ENCODE peak calls at places on chromosomes 2 and 18, in four cellular contexts. H, Z, B and M are unnamed samples.
A peak's percentile ranks its signal among the peaks of the same experiment; 100 is the strongest.

GRCh38 chr2:135745545-135745944 is 3.9 kb downstream of the UBXN4 start:
- DNase-seq in Z (no peak), B (no peak), H (no peak), M (peak; percentile 30)

GRCh38 chr2:206154197-206154596 is 5.0 kb downstream of the NDUFS1 start:
- DNase-seq in B (no peak), Z (no peak), H (peak; percentile 11), M (peak; percentile 74)

GRCh38 chr18:55165399-55166125 is 206.3 kb upstream of the CCDC68 start:
- DNase-seq in B (no peak), H (no peak), Z (no peak), M (no peak)

GRCh38 chr18:46916551-46917107 is 678 bp downstream of the PIAS2 start:
- DNase-seq in H (no peak), B (no peak), Z (no peak), M (peak; percentile 36)

GRCh38 chr2:218282173-218282991 is 9.9 kb downstream of the TMBIM1 start:
- DNase-seq in H (peak; percentile 14), Z (peak; percentile 77), B (peak; percentile 96), M (no peak)

GRCh38 chr2:3282056-3282998 is 95.3 kb downstream of the EIPR1 start:
- DNase-seq in H (no peak), Z (no peak), B (no peak), M (peak; percentile 80)

GRCh38 chr2:63875143-63875542 is 33.4 kb downstream of the UGP2 start:
- DNase-seq in B (no peak), Z (no peak), H (no peak), M (no peak)

GRCh38 chr2:14642499-14642898 is 10.0 kb downstream of the LRATD1 start:
- DNase-seq in B (no peak), H (peak; percentile 54), Z (no peak), M (no peak)

GRCh38 chr2:124778076-124778475 is 753.0 kb downstream of the CNTNAP5 start:
- DNase-seq in H (no peak), B (no peak), Z (no peak), M (no peak)

GRCh38 chr2:234983011-234983726 is 31.4 kb downstream of the SH3BP4 start:
- DNase-seq in Z (no peak), B (no peak), H (no peak), M (no peak)

GRCh38 chr18:23495723-23496440 is 7.4 kb upstream of the RMC1 start:
- DNase-seq in H (no peak), B (no peak), Z (no peak), M (no peak)

GRCh38 chr2:12897181-12897580 is 180.4 kb downstream of the TRIB2 start:
- DNase-seq in B (no peak), Z (no peak), H (no peak), M (no peak)

GRCh38 chr18:77140439-77141109 is 8.0 kb upstream of the MBP start:
- DNase-seq in B (no peak), H (no peak), Z (peak; percentile 69), M (no peak)

GRCh38 chr2:176553685-176554106 is 284.5 kb downstream of the MTX2 start:
- DNase-seq in Z (peak; percentile 66), B (peak; percentile 77), H (peak; percentile 54), M (peak; percentile 94)

GRCh38 chr2:18545384-18545783 is 15.1 kb downstream of the RDH14 start:
- DNase-seq in Z (no peak), B (no peak), H (no peak), M (no peak)

GRCh38 chr2:36965751-36966369 is 476 bp downstream of the STRN start:
- DNase-seq in H (peak; percentile 92), B (peak; percentile 55), Z (peak; percentile 62), M (peak; percentile 30)

GRCh38 chr2:29130295-29130694 is 15.1 kb downstream of the CLIP4 start:
- DNase-seq in B (no peak), H (peak; percentile 17), Z (no peak), M (peak; percentile 43)

GRCh38 chr2:7022486-7022885 is 105.3 kb downstream of the RNF144A start:
- DNase-seq in B (no peak), H (no peak), Z (no peak), M (no peak)

GRCh38 chr2:8609357-8609804 is 72.5 kb upstream of the ID2 start:
- DNase-seq in Z (peak; percentile 18), H (peak; percentile 32), B (no peak), M (no peak)

GRCh38 chr2:202687276-202687675 is 52.5 kb downstream of the FAM117B start:
- DNase-seq in B (no peak), H (no peak), Z (no peak), M (no peak)

GRCh38 chr2:121886059-121886458 is 130.6 kb downstream of the TSN start:
- DNase-seq in B (no peak), Z (no peak), H (no peak), M (no peak)

GRCh38 chr2:36287363-36288275 is 68.0 kb upstream of the CRIM1 start:
- DNase-seq in B (no peak), Z (no peak), H (no peak), M (no peak)

GRCh38 chr2:238165288-238165921 is 6.6 kb downstream of the ERFE start:
- DNase-seq in B (peak; percentile 67), H (no peak), Z (no peak), M (no peak)

GRCh38 chr2:234725528-234726264 is 226.1 kb upstream of the SH3BP4 start:
- DNase-seq in H (no peak), Z (no peak), B (no peak), M (no peak)

GRCh38 chr2:56001992-56002391 is 78.4 kb upstream of the EFEMP1 start:
- DNase-seq in H (no peak), B (no peak), Z (no peak), M (no peak)

GRCh38 chr2:64742678-64743077 is 89.0 kb upstream of the SERTAD2 start:
- DNase-seq in B (no peak), Z (no peak), H (no peak), M (no peak)

GRCh38 chr2:215870088-215870490 is 143.3 kb downstream of the MREG start:
- DNase-seq in Z (no peak), H (no peak), B (no peak), M (peak; percentile 49)

GRCh38 chr2:185245806-185246205 is 492.8 kb upstream of the FSIP2 start:
- DNase-seq in Z (no peak), B (no peak), H (peak; percentile 28), M (peak; percentile 9)

GRCh38 chr18:34947711-34948125 is 93.5 kb upstream of the MAPRE2 start:
- DNase-seq in Z (no peak), H (no peak), B (no peak), M (no peak)

GRCh38 chr18:67731853-67732252 is 215.3 kb upstream of the DSEL start:
- DNase-seq in B (no peak), H (no peak), Z (no peak), M (no peak)

GRCh38 chr2:171798156-171798815 is 95.8 kb downstream of the SLC25A12 start:
- DNase-seq in Z (no peak), B (no peak), H (no peak), M (no peak)

GRCh38 chr2:37599688-37600525 is 71.5 kb downstream of the CDC42EP3 start:
- DNase-seq in B (no peak), H (no peak), Z (peak; percentile 47), M (no peak)

GRCh38 chr2:190469770-190470169 is 61.6 kb downstream of the MFSD6 start:
- DNase-seq in B (no peak), Z (no peak), H (no peak), M (peak; percentile 20)

GRCh38 chr2:142980246-142981068 is 103.0 kb downstream of the KYNU start:
- DNase-seq in B (no peak), Z (no peak), H (peak; percentile 42), M (peak; percentile 63)

GRCh38 chr18:43563780-43564179 is 286.5 kb upstream of the SYT4 start:
- DNase-seq in B (peak; percentile 7), H (peak; percentile 75), Z (no peak), M (peak; percentile 67)

GRCh38 chr18:78717766-78718150 is 261.9 kb upstream of the SALL3 start:
- DNase-seq in Z (no peak), B (no peak), H (no peak), M (no peak)

GRCh38 chr2:149832256-149832655 is 244.7 kb upstream of the MMADHC start:
- DNase-seq in Z (no peak), H (no peak), B (no peak), M (no peak)

GRCh38 chr18:2572144-2572682 is 856 bp downstream of the NDC80 start:
- DNase-seq in H (no peak), Z (no peak), B (no peak), M (peak; percentile 6)

GRCh38 chr18:2572892-2573291 is 1.5 kb downstream of the NDC80 start:
- DNase-seq in H (no peak), Z (no peak), B (no peak), M (no peak)

GRCh38 chr18:2571200-2572143 is at the start of the genes METTL4 and NDC80:
- DNase-seq in B (peak; percentile 91), H (peak; percentile 93), Z (peak; percentile 88), M (peak; percentile 92)

GRCh38 chr18:2569338-2570207 is 1.7 kb downstream of the METTL4 start:
- DNase-seq in H (no peak), Z (no peak), B (no peak), M (no peak)

GRCh38 chr18:2570772-2571199 is 519 bp downstream of the METTL4 start:
- DNase-seq in Z (peak; percentile 82), H (peak; percentile 75), B (peak; percentile 80), M (peak; percentile 77)
- TF ChIP-seq CTCF in Z (no peak), H (no peak), B (no peak), M (no peak)

GRCh38 chr2:10680214-10680613 is 9.6 kb downstream of the NOL10 start:
- DNase-seq in B (no peak), Z (no peak), H (no peak), M (no peak)

GRCh38 chr2:10675126-10675525 is 14.6 kb downstream of the NOL10 start:
- DNase-seq in Z (no peak), H (no peak), B (no peak), M (no peak)

GRCh38 chr2:10680957-10681356 is 8.8 kb downstream of the NOL10 start:
- DNase-seq in Z (no peak), B (no peak), H (no peak), M (no peak)

GRCh38 chr2:10678225-10678624 is 11.6 kb downstream of the NOL10 start:
- DNase-seq in H (peak; percentile 11), B (no peak), Z (no peak), M (peak; percentile 19)
- TF ChIP-seq CTCF in H (no peak), B (peak; percentile 19), Z (no peak), M (peak; percentile 42)

DNA sequence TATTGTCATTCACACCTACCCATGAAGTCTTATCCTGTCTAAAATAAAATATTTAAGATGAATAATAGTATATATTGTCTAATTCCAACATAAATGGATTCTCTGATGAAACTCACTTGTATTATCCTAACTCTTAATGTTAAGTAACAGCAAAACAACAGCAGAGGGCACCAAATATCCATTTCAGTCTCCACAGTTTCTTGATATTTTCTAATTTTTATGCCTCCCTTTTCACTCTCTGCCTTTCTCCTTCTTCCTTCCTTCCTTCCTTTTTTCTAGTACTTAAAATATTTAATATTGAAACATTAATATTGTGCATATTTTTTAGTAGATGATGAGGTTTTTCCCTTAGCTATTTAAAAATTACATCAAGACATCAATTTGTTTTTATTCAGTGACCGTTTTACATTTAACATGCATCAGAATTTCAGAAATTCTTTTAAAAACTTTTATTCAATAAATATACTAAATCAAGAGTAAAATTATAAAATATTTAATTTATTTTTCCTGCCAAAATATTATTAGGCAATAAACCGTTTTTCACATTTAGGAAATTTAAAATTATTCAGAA is 97.6 kb downstream of the WDR7 start:
- DNase-seq in Z (no peak), B (no peak), H (peak; percentile 64), M (peak; percentile 62)
- TF ChIP-seq CTCF in Z (peak; percentile 61), B (peak; percentile 33), H (peak; percentile 66), M (peak; percentile 69)

DNA sequence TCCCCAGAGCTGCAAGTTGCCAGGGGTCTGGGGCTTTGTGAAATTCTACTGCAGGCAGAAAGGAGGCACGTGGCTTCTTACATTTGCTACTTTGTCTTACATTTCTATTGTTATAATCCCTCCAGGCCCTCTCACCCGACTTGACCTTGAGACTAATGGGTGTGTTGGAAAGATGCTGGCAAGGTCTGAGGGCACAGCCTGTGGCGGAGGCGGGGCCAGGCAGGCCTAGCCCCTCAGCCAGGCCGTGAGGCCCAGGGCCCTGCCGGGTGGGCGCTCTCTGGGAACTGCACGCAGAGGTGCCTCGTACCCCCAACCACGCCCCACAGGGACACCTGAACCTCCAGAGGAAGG is 85.7 kb upstream of the NDUFV2 start:
- DNase-seq in B (no peak), Z (no peak), H (no peak), M (no peak)
- TF ChIP-seq CTCF in B (no peak), Z (no peak), H (no peak), M (no peak)